ENCODE peak calls at places on chromosomes 11 and 22, in nine cellular contexts. D is choroid plexus epithelial cell; Z is substantia nigra; Q is CD8-positive, alpha-beta T cell; A is body of pancreas; K is A549; V is MV-4-11; R is tibial artery; P is COLO829. C is an unnamed sample.

GRCh38 chr11:95358516-95359322 is 127.7 kb upstream of the SESN3 start:
- DNase-seq in D (no peak), Z (no peak), Q (no peak), A (peak), K (no peak), V (no peak), R (no peak), P (no peak), C (peak)

GRCh38 chr11:28048812-28049211 is 59.1 kb downstream of the KIF18A start:
- DNase-seq in D (no peak), Z (no peak), Q (no peak), A (no peak), K (no peak), V (no peak), R (no peak), P (no peak), C (no peak)

GRCh38 chr11:42066113-42066512 is 606.7 kb upstream of the LRRC4C start:
- DNase-seq in D (no peak), Z (no peak), Q (no peak), A (no peak), K (no peak), V (no peak), R (peak), P (peak), C (no peak)

GRCh38 chr11:131980878-131981668 is 610.7 kb downstream of the NTM start:
- DNase-seq in D (peak), Z (no peak), Q (no peak), A (no peak), K (no peak), V (no peak), R (no peak), P (no peak), C (no peak)

GRCh38 chr22:36563898-36564297 is 34.9 kb upstream of the EIF3D start:
- DNase-seq in D (no peak), Z (no peak), Q (no peak), A (no peak), K (no peak), V (no peak), R (no peak), P (no peak), C (no peak)

GRCh38 chr22:22348127-22348814 is 103.7 kb downstream of the VPREB1 start:
- DNase-seq in D (peak), Z (no peak), Q (no peak), A (no peak), K (no peak), V (no peak), R (no peak), P (peak), C (no peak)

GRCh38 chr11:90235536-90235935 is 12.7 kb upstream of the CHORDC1 start:
- DNase-seq in D (no peak), Z (no peak), Q (no peak), A (no peak), K (no peak), V (no peak), R (no peak), P (no peak), C (no peak)

GRCh38 chr11:63920870-63921417 is 4.0 kb upstream of the RCOR2 start:
- DNase-seq in D (no peak), Z (no peak), Q (peak), A (no peak), K (no peak), V (no peak), R (no peak), P (no peak), C (no peak)

GRCh38 chr11:76788661-76789442 is 5.7 kb downstream of the TSKU start:
- DNase-seq in D (no peak), Z (no peak), Q (no peak), A (peak), K (no peak), V (no peak), R (peak), P (peak), C (peak)

GRCh38 chr11:111565111-111565720 is 24.7 kb downstream of the LAYN start:
- DNase-seq in D (peak), Z (no peak), Q (peak), A (peak), K (peak), V (peak), R (peak), P (peak), C (peak)

GRCh38 chr22:24417901-24418641 is 9.3 kb upstream of the ADORA2A start:
- DNase-seq in D (no peak), Z (no peak), Q (no peak), A (no peak), K (no peak), V (no peak), R (no peak), P (no peak), C (no peak)

GRCh38 chr11:63680842-63681207 is 475 bp upstream of the RTN3 start:
- DNase-seq in D (no peak), Z (no peak), Q (no peak), A (no peak), K (no peak), V (no peak), R (no peak), P (no peak), C (no peak)

GRCh38 chr11:9750551-9750950 is 86.7 kb downstream of the SWAP70 start:
- DNase-seq in D (no peak), Z (no peak), Q (no peak), A (no peak), K (no peak), V (no peak), R (no peak), P (no peak), C (no peak)

GRCh38 chr11:131534611-131535010 is 164.2 kb downstream of the NTM start:
- DNase-seq in D (no peak), Z (no peak), Q (no peak), A (no peak), K (no peak), V (no peak), R (no peak), P (no peak), C (no peak)

GRCh38 chr11:116335891-116336290 is 436.9 kb downstream of the BUD13 start:
- DNase-seq in D (no peak), Z (no peak), Q (no peak), A (no peak), K (no peak), V (no peak), R (no peak), P (no peak), C (no peak)

GRCh38 chr11:105201166-105201565 is 61.6 kb upstream of the CARD18 start:
- DNase-seq in D (no peak), Z (no peak), Q (no peak), A (no peak), K (no peak), V (no peak), R (no peak), P (no peak), C (no peak)

GRCh38 chr11:6481924-6482275 is 599 bp downstream of the TIMM10B start:
- DNase-seq in D (peak), Z (no peak), Q (no peak), A (no peak), K (no peak), V (no peak), R (no peak), P (no peak), C (no peak)

GRCh38 chr22:48588151-48588880 is 1239.4 kb downstream of the BRD1 start:
- DNase-seq in D (no peak), Z (no peak), Q (no peak), A (no peak), K (no peak), V (no peak), R (no peak), P (no peak), C (no peak)